ENCODE peak calls at places on chromosomes 4 and X, in five cellular contexts. One of them, this sample, is unnamed.

GRCh38 chrX:4547218-4547836 is 833.9 kb upstream of the PRKX start:
- DNase-seq in transverse colon: peak
- DNase-seq in K562: peak
- DNase-seq in endodermal cell: peak
- DNase-seq in non-pigmented ciliary epithelial cell: peak
- DNase-seq in this sample: no peak

GRCh38 chr4:119302073-119302832 is 19.7 kb downstream of the FABP2 start:
- DNase-seq in K562: no peak
- DNase-seq in non-pigmented ciliary epithelial cell: no peak
- DNase-seq in endodermal cell: no peak
- DNase-seq in transverse colon: no peak
- DNase-seq in this sample: no peak

GRCh38 chrX:41846714-41847113 is 76.6 kb downstream of the CASK start:
- DNase-seq in transverse colon: no peak
- DNase-seq in K562: no peak
- DNase-seq in endodermal cell: no peak
- DNase-seq in non-pigmented ciliary epithelial cell: no peak
- DNase-seq in this sample: no peak

GRCh38 chr4:37693450-37694190 is 7.4 kb upstream of the RELL1 start:
- DNase-seq in K562: no peak
- DNase-seq in endodermal cell: no peak
- DNase-seq in non-pigmented ciliary epithelial cell: peak
- DNase-seq in transverse colon: no peak
- DNase-seq in this sample: no peak

GRCh38 chr4:67934628-67935027 is 28.7 kb downstream of the TMPRSS11A start:
- DNase-seq in non-pigmented ciliary epithelial cell: no peak
- DNase-seq in endodermal cell: peak
- DNase-seq in transverse colon: no peak
- DNase-seq in K562: no peak
- DNase-seq in this sample: no peak

GRCh38 chrX:77493677-77494553 is 46.7 kb downstream of the FGF16 start:
- DNase-seq in K562: peak
- DNase-seq in non-pigmented ciliary epithelial cell: peak
- DNase-seq in endodermal cell: peak
- DNase-seq in transverse colon: no peak
- DNase-seq in this sample: no peak

GRCh38 chr4:1204828-1205591 is 32.6 kb upstream of the SPON2 start:
- DNase-seq in K562: no peak
- DNase-seq in endodermal cell: peak
- DNase-seq in non-pigmented ciliary epithelial cell: no peak
- DNase-seq in transverse colon: peak
- DNase-seq in this sample: no peak

GRCh38 chrX:68997461-68997860 is 167.8 kb downstream of the PJA1 start:
- DNase-seq in transverse colon: no peak
- DNase-seq in K562: no peak
- DNase-seq in endodermal cell: no peak
- DNase-seq in non-pigmented ciliary epithelial cell: no peak
- DNase-seq in this sample: no peak

GRCh38 chr4:187811586-187811985 is 184.0 kb upstream of the ZFP42 start:
- DNase-seq in K562: no peak
- DNase-seq in transverse colon: no peak
- DNase-seq in endodermal cell: no peak
- DNase-seq in non-pigmented ciliary epithelial cell: no peak
- DNase-seq in this sample: no peak

GRCh38 chr4:119521306-119521705 is 107.3 kb downstream of the PDE5A start:
- DNase-seq in K562: no peak
- DNase-seq in non-pigmented ciliary epithelial cell: no peak
- DNase-seq in transverse colon: peak
- DNase-seq in endodermal cell: no peak
- DNase-seq in this sample: no peak

GRCh38 chrX:153830632-153831434 is 489 bp upstream of the PDZD4 start:
- DNase-seq in endodermal cell: peak
- DNase-seq in non-pigmented ciliary epithelial cell: no peak
- DNase-seq in transverse colon: no peak
- DNase-seq in K562: no peak
- DNase-seq in this sample: no peak

GRCh38 chrX:7316887-7317286 is 168.9 kb upstream of the PUDP start:
- DNase-seq in K562: no peak
- DNase-seq in transverse colon: no peak
- DNase-seq in non-pigmented ciliary epithelial cell: no peak
- DNase-seq in endodermal cell: no peak
- DNase-seq in this sample: no peak

GRCh38 chr4:129641179-129641578 is 545.2 kb downstream of the C4orf33 start:
- DNase-seq in transverse colon: peak
- DNase-seq in K562: peak
- DNase-seq in non-pigmented ciliary epithelial cell: peak
- DNase-seq in endodermal cell: peak
- DNase-seq in this sample: peak

GRCh38 chr4:46922205-46922604 is 13.2 kb upstream of the COX7B2 start:
- DNase-seq in transverse colon: no peak
- DNase-seq in K562: no peak
- DNase-seq in non-pigmented ciliary epithelial cell: no peak
- DNase-seq in endodermal cell: no peak
- DNase-seq in this sample: no peak

GRCh38 chr4:76767983-76768382 is 130.0 kb downstream of the SOWAHB start:
- DNase-seq in K562: no peak
- DNase-seq in endodermal cell: no peak
- DNase-seq in non-pigmented ciliary epithelial cell: no peak
- DNase-seq in transverse colon: no peak
- DNase-seq in this sample: no peak

GRCh38 chr4:161133877-161134276 is 1029.9 kb downstream of the FSTL5 start:
- DNase-seq in non-pigmented ciliary epithelial cell: no peak
- DNase-seq in K562: no peak
- DNase-seq in transverse colon: no peak
- DNase-seq in endodermal cell: no peak
- DNase-seq in this sample: no peak

GRCh38 chr4:61182915-61183314 is 17.2 kb upstream of the ADGRL3 start:
- DNase-seq in K562: no peak
- DNase-seq in endodermal cell: no peak
- DNase-seq in transverse colon: no peak
- DNase-seq in non-pigmented ciliary epithelial cell: no peak
- DNase-seq in this sample: no peak

GRCh38 chr4:83931659-83932058 is 395.8 kb downstream of the GPAT3 start:
- DNase-seq in transverse colon: no peak
- DNase-seq in non-pigmented ciliary epithelial cell: no peak
- DNase-seq in K562: no peak
- DNase-seq in endodermal cell: no peak
- DNase-seq in this sample: no peak

GRCh38 chr4:176593943-176594342 is 198.8 kb downstream of the VEGFC start:
- DNase-seq in non-pigmented ciliary epithelial cell: no peak
- DNase-seq in endodermal cell: no peak
- DNase-seq in K562: no peak
- DNase-seq in transverse colon: no peak
- DNase-seq in this sample: no peak

GRCh38 chr4:120919358-120919757 is 3.2 kb downstream of the PRDM5 start:
- DNase-seq in transverse colon: no peak
- DNase-seq in non-pigmented ciliary epithelial cell: no peak
- DNase-seq in endodermal cell: no peak
- DNase-seq in K562: no peak
- DNase-seq in this sample: no peak

GRCh38 chr4:141019772-141020171 is 113.5 kb downstream of the RNF150 start:
- DNase-seq in endodermal cell: no peak
- DNase-seq in non-pigmented ciliary epithelial cell: no peak
- DNase-seq in K562: no peak
- DNase-seq in transverse colon: no peak
- DNase-seq in this sample: no peak

GRCh38 chrX:13068651-13069050 is 24.2 kb upstream of the FAM9C start:
- DNase-seq in K562: no peak
- DNase-seq in endodermal cell: no peak
- DNase-seq in transverse colon: no peak
- DNase-seq in non-pigmented ciliary epithelial cell: no peak
- DNase-seq in this sample: no peak

GRCh38 chr4:188439641-188440311 is 300.5 kb downstream of the TRIML1 start:
- DNase-seq in non-pigmented ciliary epithelial cell: no peak
- DNase-seq in endodermal cell: peak
- DNase-seq in K562: no peak
- DNase-seq in transverse colon: no peak
- DNase-seq in this sample: no peak

GRCh38 chr4:159308571-159309340 is 205.9 kb downstream of the RAPGEF2 start:
- DNase-seq in transverse colon: no peak
- DNase-seq in non-pigmented ciliary epithelial cell: no peak
- DNase-seq in endodermal cell: no peak
- DNase-seq in K562: no peak
- DNase-seq in this sample: no peak

GRCh38 chr4:104487105-104487504 is 7.6 kb downstream of the CXXC4 start:
- DNase-seq in non-pigmented ciliary epithelial cell: no peak
- DNase-seq in K562: no peak
- DNase-seq in endodermal cell: no peak
- DNase-seq in transverse colon: no peak
- DNase-seq in this sample: no peak

GRCh38 chrX:11244641-11245040 is 48.6 kb upstream of the AMELX start:
- DNase-seq in non-pigmented ciliary epithelial cell: no peak
- DNase-seq in endodermal cell: no peak
- DNase-seq in transverse colon: no peak
- DNase-seq in K562: no peak
- DNase-seq in this sample: no peak